ENCODE peak calls at places on chromosomes 13 and 19, in nine cellular contexts. D, R, X, K, V, S, Y, I and T are unnamed samples. For H3K36me3, the result is how much of the 10 kb centered on the place peaks cover.

GRCh38 chr13:110617326-110618072 is 2.2 kb downstream of the NAXD start:
- DNase-seq in D (peak), K (no peak), R (peak), I (no peak), V (peak), X (no peak), Y (no peak), S (peak), T (no peak)

GRCh38 chr19:34766386-34766785 is 6.6 kb downstream of the ZNF599 start:
- DNase-seq in K (no peak), X (no peak), Y (no peak), R (no peak), I (no peak), V (no peak), S (no peak), D (no peak), T (no peak)

GRCh38 chr19:30703645-30704044 is 331.5 kb downstream of the ZNF536 start:
- DNase-seq in I (no peak), Y (no peak), V (no peak), K (no peak), S (no peak), R (no peak), X (no peak), D (no peak), T (no peak)

GRCh38 chr19:2330255-2330631 is 1.8 kb downstream of the SPPL2B start:
- DNase-seq in X (no peak), S (no peak), R (no peak), I (no peak), D (no peak), Y (no peak), V (no peak), K (no peak), T (no peak)

GRCh38 chr13:41652735-41653361 is 195.5 kb downstream of the RGCC start:
- DNase-seq in X (no peak), R (peak), Y (no peak), K (no peak), S (no peak), D (peak), V (peak), I (peak), T (no peak)

GRCh38 chr19:47197141-47197540 is 33.9 kb downstream of the BBC3 start:
- DNase-seq in Y (no peak), S (no peak), D (no peak), V (no peak), R (no peak), I (no peak), X (no peak), K (no peak), T (no peak)

GRCh38 chr13:49303533-49304252 is 56.0 kb downstream of the CDADC1 start:
- DNase-seq in S (peak), R (no peak), K (no peak), D (no peak), X (no peak), Y (no peak), I (no peak), V (no peak), T (no peak)

GRCh38 chr13:100491164-100491847 is 97.3 kb downstream of the GGACT start:
- DNase-seq in V (no peak), R (peak), S (no peak), I (no peak), D (peak), X (no peak), K (no peak), Y (no peak), T (no peak)

GRCh38 chr13:46126074-46126473 is 21.2 kb upstream of the CPB2 start:
- DNase-seq in V (no peak), K (no peak), R (no peak), S (no peak), Y (no peak), I (no peak), D (no peak), X (no peak), T (no peak)

GRCh38 chr19:36488816-36489138 is 584 bp downstream of the ZNF566 start:
- DNase-seq in S (no peak), D (peak), R (no peak), K (no peak), V (peak), I (peak), Y (no peak), X (no peak), T (no peak)

GRCh38 chr13:107067381-107067780 is 499.4 kb upstream of the ARGLU1 start:
- DNase-seq in K (no peak), R (no peak), Y (no peak), V (no peak), S (no peak), I (no peak), X (no peak), D (no peak), T (no peak)

GRCh38 chr19:19750842-19751790 is 18.2 kb upstream of the ZNF14 start:
- DNase-seq in I (no peak), R (no peak), K (no peak), D (no peak), V (no peak), S (peak), Y (no peak), X (no peak), T (no peak)

GRCh38 chr19:49564616-49565045 is 15.7 kb downstream of the NOSIP start:
- DNase-seq in I (no peak), K (no peak), R (no peak), S (no peak), V (no peak), D (no peak), Y (no peak), X (no peak), T (no peak)

GRCh38 chr13:62829476-62829875 is 1413.8 kb upstream of the PCDH20 start:
- DNase-seq in R (no peak), I (peak), V (no peak), D (no peak), X (no peak), K (no peak), S (no peak), Y (no peak), T (no peak)

GRCh38 chr19:54803410-54803809 is at the start of gene KIR2DL4:
- DNase-seq in R (no peak), Y (no peak), D (no peak), V (no peak), K (no peak), I (no peak), X (no peak), S (no peak), T (no peak)

GRCh38 chr13:87669379-87669978 is 1.7 kb upstream of the SLITRK5 start:
- DNase-seq in Y (no peak), R (peak), S (no peak), D (no peak), K (no peak), V (peak), X (no peak), I (peak), T (no peak)

GRCh38 chr19:43634877-43635560 is 4.6 kb downstream of the CADM4 start:
- DNase-seq in S (no peak), X (peak), D (no peak), R (no peak), V (peak), K (no peak), Y (no peak), I (no peak), T (no peak)

GRCh38 chr13:79736356-79736755 is 255.4 kb downstream of the NDFIP2 start:
- DNase-seq in V (no peak), Y (no peak), R (no peak), I (no peak), K (no peak), S (no peak), D (no peak), X (no peak), T (no peak)

GRCh38 chr19:1274081-1274851 is 1.1 kb upstream of the FAM174C start:
- DNase-seq in I (no peak), K (no peak), V (no peak), S (no peak), D (no peak), X (no peak), Y (no peak), R (no peak), T (no peak)
- H3K36me3 ChIP-seq in I (half or more), K (half or more), V (half or more), S (under half), D (under half), X (under half), Y (under half), R (under half), T (half or more)

GRCh38 chr19:56538254-56538760 is 441 bp upstream of the ZFP28 start:
- DNase-seq in X (peak), R (peak), V (no peak), D (peak), I (peak), S (peak), Y (peak), K (peak), T (peak)
- TF ChIP-seq CTCF in X (no peak), R (no peak), V (no peak), D (no peak), I (no peak), S (no peak), Y (no peak), K (no peak), T (no peak)

GRCh38 chr13:63901630-63902029 is 2486.0 kb upstream of the PCDH20 start:
- DNase-seq in V (no peak), Y (no peak), X (no peak), K (no peak), S (no peak), D (no peak), R (no peak), I (peak), T (no peak)

DNA sequence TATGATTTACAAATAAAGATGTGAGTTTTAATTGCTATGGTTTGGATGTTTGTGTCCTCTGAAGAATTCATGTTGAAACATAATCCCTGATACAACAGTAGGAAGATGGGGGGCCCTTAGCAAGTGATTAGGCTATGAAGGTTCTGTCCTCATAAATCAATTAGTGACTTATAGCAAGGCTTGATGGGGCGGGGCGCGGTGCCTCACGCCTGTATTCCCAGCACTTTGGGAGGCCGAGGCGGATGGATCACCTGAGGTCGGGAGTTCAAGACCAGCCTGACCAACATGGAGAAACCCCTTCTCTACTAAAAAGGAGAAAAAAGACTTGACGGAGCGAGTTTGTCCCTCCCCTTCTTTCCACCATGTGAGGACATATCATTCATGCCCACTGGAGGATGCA is 2486.5 kb upstream of the PCDH20 start:
- DNase-seq in S (no peak), R (no peak), K (no peak), V (no peak), I (no peak), D (no peak), X (no peak), Y (no peak), T (peak)
- H3K4me3 ChIP-seq in S (no peak), R (no peak), K (no peak), V (no peak), I (no peak), D (no peak), X (no peak), Y (no peak), T (no peak)

GRCh38 chr19:5691205-5691929 is 1.3 kb downstream of the RPL36 start:
- DNase-seq in S (peak), I (peak), K (peak), Y (peak), R (peak), D (peak), V (peak), X (no peak), T (peak)

GRCh38 chr19:5693195-5694166 is 3.4 kb downstream of the RPL36 start:
- DNase-seq in K (peak), X (no peak), V (no peak), D (no peak), S (no peak), Y (no peak), I (no peak), R (no peak), T (peak)

GRCh38 chr19:5692785-5693194 is 2.7 kb downstream of the RPL36 start:
- DNase-seq in I (no peak), S (no peak), X (no peak), D (no peak), K (no peak), Y (no peak), V (no peak), R (no peak), T (peak)

GRCh38 chr19:5690955-5691204 is 785 bp downstream of the RPL36 start:
- DNase-seq in S (no peak), V (no peak), K (no peak), X (no peak), I (no peak), Y (no peak), D (no peak), R (no peak), T (no peak)

GRCh38 chr19:5691930-5692784 is 2.1 kb downstream of the RPL36 start:
- DNase-seq in R (no peak), I (no peak), V (peak), S (no peak), X (no peak), K (peak), Y (no peak), D (no peak), T (peak)
- H3K36me3 ChIP-seq in R (under half), I (half or more), V (half or more), S (under half), X (half or more), K (half or more), Y (under half), D (under half), T (half or more)

GRCh38 chr19:14361824-14362223 is 19.4 kb upstream of the ADGRE5 start:
- DNase-seq in D (no peak), S (no peak), Y (no peak), X (peak), R (no peak), I (peak), K (no peak), V (peak), T (no peak)
- TF ChIP-seq CTCF in D (peak), S (no peak), Y (no peak), X (peak), R (no peak), I (peak), K (peak), V (peak), T (peak)

DNA sequence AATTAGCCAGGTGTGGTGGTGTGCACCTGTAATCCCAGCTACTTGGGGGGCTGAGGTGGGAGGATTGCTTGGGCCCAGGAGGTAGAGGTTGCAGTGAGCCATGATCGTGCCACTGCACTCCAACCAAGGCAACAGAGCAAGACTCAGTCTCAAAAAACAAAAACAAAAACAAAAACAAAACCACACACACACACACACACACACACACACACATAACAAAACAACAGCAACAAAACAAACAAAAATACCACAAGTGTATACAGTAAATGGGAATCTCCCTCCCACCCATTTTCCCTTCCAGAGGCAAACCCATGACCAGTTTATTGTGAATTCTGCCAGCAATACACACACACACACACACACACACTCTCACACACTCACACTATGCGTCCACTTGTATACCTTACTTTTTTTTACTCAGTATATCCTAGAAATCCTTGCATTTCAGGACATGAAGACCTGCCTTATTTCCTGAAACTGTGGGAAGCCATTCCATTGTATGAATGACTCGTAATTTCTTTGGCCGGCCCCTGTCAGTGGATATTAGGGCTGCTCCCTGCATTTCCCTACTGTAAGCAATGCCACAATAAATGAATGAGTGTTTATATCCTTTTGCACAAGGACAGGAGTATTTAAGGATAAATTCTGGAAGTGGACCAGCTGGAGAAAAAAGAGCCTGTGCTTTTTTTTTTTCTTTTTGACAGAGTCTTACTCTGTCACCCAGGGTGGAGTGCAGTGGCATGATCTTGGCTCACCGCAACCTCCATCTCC is 6.9 kb upstream of the PLEKHF1 start:
- DNase-seq in I (no peak), V (no peak), D (no peak), Y (no peak), X (no peak), K (no peak), S (no peak), R (no peak), T (no peak)
- H3K4me3 ChIP-seq in I (no peak), V (no peak), D (no peak), Y (no peak), X (no peak), K (no peak), S (no peak), R (no peak), T (no peak)